ENCODE peak calls at places on chromosomes 4 and X, in four cellular contexts. G, D, E and A are unnamed samples.

GRCh38 chr4:66229885-66230284 is 559.6 kb upstream of the EPHA5 start:
- DNase-seq in G (no peak), E (no peak), D (no peak), A (no peak)

GRCh38 chr4:8427761-8428287 is 12.7 kb downstream of the ACOX3 start:
- DNase-seq in G (no peak), E (peak), D (peak), A (no peak)

GRCh38 chrX:15854080-15854655 is 445 bp downstream of the AP1S2 start:
- DNase-seq in D (no peak), G (peak), E (peak), A (no peak)

GRCh38 chrX:34778961-34779360 is 121.9 kb upstream of the TMEM47 start:
- DNase-seq in G (no peak), E (no peak), D (peak), A (no peak)

GRCh38 chr4:100060765-100061416 is 110.8 kb upstream of the H2AZ1 start:
- DNase-seq in G (no peak), E (no peak), D (no peak), A (no peak)

GRCh38 chr4:7755529-7755928 is 184.1 kb downstream of the AFAP1 start:
- DNase-seq in E (no peak), D (no peak), G (no peak), A (no peak)

GRCh38 chrX:47179928-47180255 is 13.7 kb upstream of the UBA1 start:
- DNase-seq in D (no peak), E (no peak), G (no peak), A (no peak)

GRCh38 chrX:129845616-129846190 is 2.0 kb upstream of the ZDHHC9 start:
- DNase-seq in D (no peak), G (no peak), E (no peak), A (no peak)

GRCh38 chr4:40842725-40843401 is 93.1 kb downstream of the NSUN7 start:
- DNase-seq in D (peak), G (no peak), E (no peak), A (no peak)

GRCh38 chrX:31266172-31267076 is 194.6 kb upstream of the FTHL17 start:
- DNase-seq in G (no peak), E (peak), D (no peak), A (peak)

GRCh38 chrX:21975827-21976226 is 35.3 kb downstream of the SMS start:
- DNase-seq in D (peak), G (no peak), E (no peak), A (no peak)

GRCh38 chrX:155819966-155820491 is 61.1 kb upstream of the VAMP7 start:
- DNase-seq in G (peak), D (peak), E (peak), A (peak)

GRCh38 chr4:1030559-1030958 is 19.1 kb downstream of the FGFRL1 start:
- DNase-seq in G (no peak), E (no peak), D (no peak), A (no peak)

GRCh38 chr4:184396570-184397515 is 77.5 kb downstream of the IRF2 start:
- DNase-seq in E (no peak), G (no peak), D (no peak), A (no peak)

GRCh38 chrX:80335062-80335830 is 85.0 kb upstream of the TENT5D start:
- DNase-seq in G (peak), D (no peak), E (peak), A (no peak)

GRCh38 chr4:80306255-80306654 is 29.3 kb upstream of the CFAP299 start:
- DNase-seq in G (no peak), D (peak), E (no peak), A (peak)

GRCh38 chrX:8689473-8689872 is 42.5 kb downstream of the ANOS1 start:
- DNase-seq in E (no peak), D (no peak), G (no peak), A (no peak)

GRCh38 chrX:8684201-8684600 is 47.7 kb downstream of the ANOS1 start:
- DNase-seq in G (no peak), E (no peak), D (no peak), A (no peak)

GRCh38 chrX:8692886-8693285 is 39.1 kb downstream of the ANOS1 start:
- DNase-seq in E (no peak), G (no peak), D (no peak), A (no peak)

GRCh38 chrX:8688776-8689175 is 43.2 kb downstream of the ANOS1 start:
- DNase-seq in G (no peak), E (peak), D (no peak), A (no peak)
- H3K27ac ChIP-seq in G (no peak), E (no peak), D (no peak), A (no peak)

GRCh38 chr4:98963538-98964433 is 31.7 kb upstream of the METAP1 start:
- DNase-seq in D (no peak), E (no peak), G (no peak), A (peak)
- H3K27ac ChIP-seq in D (no peak), E (no peak), G (peak), A (peak)

DNA sequence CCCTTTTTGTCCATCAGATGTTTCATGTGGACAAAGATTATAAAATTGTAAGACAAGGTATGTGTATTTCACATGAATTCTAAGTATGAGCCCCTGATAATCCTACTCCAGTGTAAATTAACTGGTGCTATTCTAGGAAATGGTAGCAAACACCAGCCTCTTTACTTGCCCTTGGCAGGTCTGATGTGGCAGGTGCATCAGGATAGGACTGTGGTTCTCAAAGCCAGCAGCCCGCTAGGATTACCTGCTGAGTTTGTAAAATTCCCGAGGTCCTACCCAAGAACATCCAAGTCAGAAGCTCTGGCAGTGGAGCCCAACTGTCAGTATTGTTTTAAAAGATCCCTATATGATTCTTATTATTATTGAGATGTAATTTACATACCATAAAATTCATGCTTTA is 174.0 kb upstream of the ANXA3 start:
- DNase-seq in E (no peak), G (no peak), D (no peak), A (no peak)
- H3K27ac ChIP-seq in E (no peak), G (no peak), D (no peak), A (no peak)

DNA sequence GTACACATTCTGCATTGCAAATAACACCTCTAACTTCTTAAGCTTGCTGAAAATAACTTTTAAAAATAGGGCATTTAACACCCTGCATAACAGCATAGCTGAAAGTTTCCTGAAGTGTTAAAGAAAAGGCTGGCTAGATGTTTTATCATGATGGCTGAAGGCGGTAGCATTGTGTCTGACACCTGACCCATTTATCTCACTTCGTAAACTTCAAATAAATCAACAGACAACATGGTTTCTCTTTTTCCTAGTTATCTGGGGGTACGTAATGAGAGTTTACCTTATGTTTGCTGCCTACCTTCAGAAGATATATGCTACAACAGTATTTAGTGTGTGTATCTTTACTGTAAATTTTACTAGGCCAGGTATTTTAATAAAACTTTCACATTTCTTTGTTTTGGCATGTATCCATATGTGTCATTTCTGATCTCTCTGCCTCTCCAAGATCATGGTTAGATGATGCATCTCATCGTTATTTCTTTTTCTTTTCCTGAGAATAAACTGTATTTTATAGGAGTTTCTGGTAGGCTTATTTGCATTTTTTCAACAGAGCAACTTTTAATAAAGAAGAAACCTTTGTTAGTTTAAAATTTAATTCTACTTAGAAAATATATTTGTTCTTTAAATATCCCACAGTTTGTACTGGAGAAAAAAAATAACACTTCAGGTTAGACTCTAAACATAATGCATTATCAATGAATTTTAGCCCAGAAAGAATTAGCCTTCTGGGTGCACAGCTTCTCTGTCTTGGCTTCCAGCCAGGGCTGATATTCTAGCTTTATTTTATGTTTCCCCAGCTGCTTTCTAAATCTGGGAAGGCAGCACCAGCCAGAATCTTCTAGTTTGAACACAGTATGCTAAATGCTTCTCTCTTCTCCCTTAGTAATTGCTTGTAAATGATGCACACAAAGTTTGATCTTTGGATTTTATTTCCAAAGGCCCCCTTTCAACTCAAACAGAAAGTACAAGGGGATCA is 2.9 kb downstream of the NDST4 start:
- DNase-seq in D (no peak), E (peak), G (no peak), A (no peak)
- H3K27ac ChIP-seq in D (no peak), E (no peak), G (no peak), A (no peak)